ENCODE peak calls at places on chromosome 6, in four cellular contexts. O is HepG2, A is K562, Q is SK-N-SH. C is an unnamed sample.

GRCh38 chr6:491233-491632 is 99.7 kb downstream of the IRF4 start:
- DNase-seq in A (no peak), Q (no peak), O (no peak), C (no peak)

GRCh38 chr6:3929281-3929798 is 80.2 kb downstream of the FAM50B start:
- DNase-seq in Q (no peak), A (no peak), O (no peak), C (no peak)

GRCh38 chr6:111105578-111105977 is 18.3 kb downstream of the SLC16A10 start:
- DNase-seq in A (no peak), O (peak; percentile 97), Q (peak; percentile 27), C (no peak)

GRCh38 chr6:40171343-40171742 is 237.1 kb upstream of the MOCS1 start:
- DNase-seq in O (no peak), A (no peak), Q (no peak), C (no peak)

GRCh38 chr6:108888052-108888451 is 39.8 kb downstream of the ARMC2 start:
- DNase-seq in O (no peak), A (no peak), Q (no peak), C (no peak)

GRCh38 chr6:152309648-152310047 is 327.5 kb downstream of the SYNE1 start:
- DNase-seq in Q (no peak), O (no peak), A (no peak), C (no peak)

GRCh38 chr6:2632368-2632767 is 118.4 kb downstream of the MYLK4 start:
- DNase-seq in A (no peak), Q (no peak), O (no peak), C (no peak)

GRCh38 chr6:19554356-19555225 is 282.6 kb upstream of the ID4 start:
- DNase-seq in A (no peak), O (no peak), Q (no peak), C (no peak)

DNA sequence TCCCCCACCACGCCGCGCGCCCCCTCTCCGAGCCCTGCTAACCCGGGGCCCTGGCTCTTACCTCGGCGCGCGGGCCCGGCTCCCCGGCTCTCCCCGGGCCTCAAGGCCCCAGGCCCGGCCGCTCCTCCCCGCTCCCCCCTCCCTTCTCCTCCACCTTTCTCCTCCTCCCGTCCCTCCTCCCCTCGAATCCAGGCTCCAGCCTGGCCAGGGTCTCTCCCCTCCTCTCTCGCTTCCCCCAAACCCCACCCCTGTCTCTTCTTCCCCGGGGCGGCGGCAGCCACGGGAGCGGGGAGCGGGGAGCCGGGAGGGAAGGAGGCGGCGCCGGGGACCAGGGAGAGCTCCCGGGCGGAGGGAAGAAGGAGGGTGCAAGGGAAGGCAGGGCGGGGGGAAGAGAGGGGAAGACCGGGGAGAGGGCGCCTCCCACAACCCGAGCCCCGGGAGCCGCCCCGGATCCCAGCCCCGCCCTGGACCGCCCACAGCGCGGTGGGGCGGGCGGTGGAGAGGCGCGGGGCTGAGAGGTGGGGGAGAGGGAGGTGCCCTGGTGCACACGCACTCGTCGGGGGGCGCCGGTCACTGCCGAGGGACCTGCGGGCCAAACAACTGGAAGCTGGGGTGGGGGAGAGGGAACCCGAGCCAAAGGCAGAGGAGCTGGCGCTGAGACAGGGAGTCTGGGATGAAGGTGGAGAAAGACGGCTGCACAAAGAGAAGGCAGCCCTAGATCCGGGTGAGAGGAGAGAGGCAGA is at the start of gene GABBR1:
- DNase-seq in O (no peak), A (peak; percentile 99), Q (peak; percentile 99), C (peak; percentile 90)
- TF ChIP-seq FOXJ3 in O (no peak), A (no peak), Q (no peak), C (no peak)

DNA sequence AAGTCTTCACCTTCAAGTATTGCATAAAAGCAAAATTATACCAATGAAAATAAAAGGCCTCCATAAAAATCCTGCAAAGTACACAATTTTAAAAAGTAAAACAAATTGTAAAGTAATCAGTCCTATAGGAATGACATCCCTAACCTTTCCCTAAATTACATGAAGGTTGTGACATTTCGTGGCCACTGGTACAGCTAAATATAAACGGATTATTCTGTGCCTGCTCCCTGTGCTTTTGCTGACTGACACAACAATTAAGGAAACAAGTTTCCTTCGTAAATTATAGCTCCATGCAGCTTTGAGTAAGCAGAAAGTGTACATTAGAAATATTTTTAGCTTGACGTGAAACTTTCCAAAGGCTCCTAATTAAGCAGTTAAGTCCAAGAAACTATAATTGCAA is 222.8 kb downstream of the KCNQ5 start:
- DNase-seq in O (no peak), Q (no peak), A (no peak), C (no peak)
- TF ChIP-seq FOXJ3 in O (no peak), Q (no peak), A (no peak), C (no peak)

GRCh38 chr6:159884720-159885119 is 6.1 kb upstream of the MAS1 start:
- DNase-seq in A (no peak), O (no peak), Q (no peak), C (no peak)
- TF ChIP-seq FOXJ3 in A (no peak), O (no peak), Q (no peak), C (no peak)

DNA sequence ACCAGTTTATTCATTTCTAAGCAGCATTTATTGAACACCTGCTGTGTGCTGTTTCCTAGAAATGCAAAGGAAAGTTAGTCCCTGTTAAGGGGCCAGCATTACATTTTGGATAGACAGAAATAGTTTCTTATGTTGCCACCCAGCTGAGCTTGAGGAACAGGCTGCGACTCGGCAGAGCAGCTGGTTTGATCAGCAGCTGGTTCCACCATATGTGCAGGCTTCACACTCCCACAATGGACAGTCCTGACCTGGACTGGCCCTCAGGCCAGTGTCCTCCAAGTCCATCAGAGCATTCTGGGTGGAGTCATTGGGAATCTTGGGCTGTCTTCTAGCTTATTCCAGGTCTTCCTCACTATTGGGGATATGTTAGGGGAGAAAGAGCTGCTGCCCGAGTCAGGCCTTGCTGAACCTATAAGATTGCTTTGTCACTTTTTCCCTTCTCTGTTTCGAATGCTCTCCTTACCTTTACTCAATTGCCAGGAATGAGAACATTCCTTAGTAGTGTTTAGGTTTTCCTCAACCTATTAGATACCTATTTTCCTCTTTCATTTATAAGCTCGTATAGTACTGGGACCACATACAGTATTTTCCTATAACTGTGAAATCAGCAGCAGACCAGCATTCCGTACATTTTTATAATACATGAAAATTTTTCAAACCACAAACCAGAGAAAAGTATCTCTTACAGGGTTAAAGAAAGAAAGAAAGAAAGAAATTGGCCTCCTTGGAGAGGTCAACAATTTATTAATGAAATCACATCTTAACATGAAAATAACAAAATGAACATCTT is 203.0 kb downstream of the FARS2 start:
- DNase-seq in O (no peak), Q (no peak), A (no peak), C (no peak)
- TF ChIP-seq FOXJ3 in O (no peak), Q (no peak), A (no peak), C (no peak)

GRCh38 chr6:105077592-105078463 is 102.0 kb downstream of the POPDC3 start:
- DNase-seq in O (peak; percentile 51), Q (peak; percentile 31), A (peak; percentile 23), C (no peak)
- TF ChIP-seq FOXJ3 in O (no peak), Q (no peak), A (no peak), C (no peak)

GRCh38 chr6:22899446-22899845 is 330.1 kb downstream of the HDGFL1 start:
- DNase-seq in Q (no peak), O (no peak), A (no peak), C (no peak)
- TF ChIP-seq FOXJ3 in Q (no peak), O (no peak), A (no peak), C (no peak)

DNA sequence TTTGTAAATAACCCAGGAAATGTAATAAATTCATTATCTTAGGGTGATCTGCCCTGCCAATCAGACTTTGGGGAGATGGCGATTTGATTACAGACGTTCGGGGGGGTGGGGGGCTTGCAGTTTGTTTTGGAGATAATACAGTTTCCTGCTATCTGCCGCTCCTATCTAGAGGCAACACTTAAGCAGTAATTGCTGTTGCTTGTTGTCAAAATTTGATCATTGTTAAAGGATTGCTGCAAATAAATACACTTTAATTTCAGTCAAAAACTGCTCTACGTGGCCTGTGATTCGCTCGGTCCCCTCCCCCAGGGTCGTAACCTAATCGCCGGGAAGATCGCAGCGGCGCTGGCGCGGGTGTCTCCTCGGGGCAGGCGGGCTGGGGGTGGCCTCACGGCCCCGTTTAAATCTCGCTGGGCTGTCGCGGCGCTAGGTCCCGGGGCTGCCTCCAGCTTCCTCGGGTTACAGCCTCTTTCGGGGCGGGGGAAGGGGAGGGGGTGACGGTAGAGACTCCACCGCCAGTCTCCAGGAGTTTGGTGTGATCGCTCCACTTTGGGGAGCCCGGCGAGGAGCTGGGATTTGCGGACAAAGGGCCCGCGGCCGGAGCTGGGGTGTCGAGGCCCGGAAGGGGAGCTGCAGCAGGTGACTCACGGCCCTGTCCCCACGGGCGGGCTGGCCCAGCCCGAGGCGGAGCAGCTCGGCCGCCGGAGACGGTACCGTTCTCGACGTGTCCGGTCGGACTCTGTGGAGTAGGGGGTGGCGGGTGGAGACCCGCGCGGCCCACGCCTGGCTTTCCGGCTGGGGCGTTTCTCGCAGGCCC is 4.1 kb downstream of the FOXC1 start:
- DNase-seq in A (no peak), O (no peak), Q (peak; percentile 89), C (peak; percentile 80)
- TF ChIP-seq FOXJ3 in A (no peak), O (no peak), Q (no peak), C (no peak)

GRCh38 chr6:30687659-30688431 is 1.4 kb upstream of the PPP1R18 start:
- DNase-seq in Q (peak; percentile 47), A (peak; percentile 46), O (no peak), C (peak; percentile 46)

GRCh38 chr6:30685157-30685976 is 1.1 kb downstream of the PPP1R18 start:
- DNase-seq in O (no peak), Q (no peak), A (no peak), C (no peak)

GRCh38 chr6:30685977-30686907 is at the start of gene PPP1R18:
- DNase-seq in A (peak; percentile 79), O (no peak), Q (peak; percentile 84), C (peak; percentile 59)

GRCh38 chr6:30688569-30688968 is 2.1 kb upstream of the PPP1R18 start:
- DNase-seq in A (no peak), Q (no peak), O (no peak), C (no peak)

DNA sequence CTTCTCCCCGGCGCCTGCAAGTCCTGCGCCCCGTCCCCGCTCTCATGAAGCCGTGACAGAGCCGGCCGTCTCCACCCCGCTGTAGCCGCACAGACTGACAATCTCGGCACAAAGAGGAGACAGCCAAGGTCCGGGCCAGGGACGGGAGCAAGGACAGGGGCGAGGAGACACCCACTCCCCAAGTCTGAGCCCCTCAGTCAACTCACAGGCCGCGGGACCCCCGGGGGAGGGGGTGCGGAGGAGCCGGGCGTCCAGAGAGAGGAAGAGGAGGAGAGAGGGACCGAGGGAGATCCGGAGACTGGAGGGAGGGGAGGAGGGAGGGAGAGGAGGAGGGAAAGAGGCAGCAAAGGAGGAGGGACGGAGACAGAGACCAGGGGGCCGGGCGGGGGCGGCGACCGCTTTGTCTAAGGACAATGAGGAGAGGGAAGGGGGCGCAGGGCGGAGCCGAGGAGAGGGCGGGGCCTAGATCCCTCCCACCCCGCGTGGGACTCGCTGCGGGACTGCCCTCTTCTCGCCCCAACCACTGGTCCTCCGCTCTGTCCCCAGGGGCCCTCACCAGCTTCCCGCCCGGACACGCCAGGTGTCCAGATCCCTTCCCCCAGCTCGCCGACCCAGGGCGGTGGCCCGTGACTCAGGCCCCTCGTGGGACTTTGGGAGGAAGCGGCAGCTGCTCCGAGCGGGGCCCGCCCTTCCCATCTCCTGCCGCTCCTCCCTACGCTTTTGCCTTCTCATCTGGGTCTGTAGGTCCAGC is 638 bp upstream of the PPP1R18 start:
- DNase-seq in A (peak; percentile 92), O (peak; percentile 49), Q (peak; percentile 93), C (peak; percentile 92)
- TF ChIP-seq FOXJ3 in A (no peak), O (no peak), Q (no peak), C (no peak)

GRCh38 chr6:82568290-82568993 is 204.8 kb downstream of the TPBG start:
- DNase-seq in A (no peak), O (no peak), Q (no peak), C (no peak)
- TF ChIP-seq FOXJ3 in A (no peak), O (no peak), Q (no peak), C (no peak)

DNA sequence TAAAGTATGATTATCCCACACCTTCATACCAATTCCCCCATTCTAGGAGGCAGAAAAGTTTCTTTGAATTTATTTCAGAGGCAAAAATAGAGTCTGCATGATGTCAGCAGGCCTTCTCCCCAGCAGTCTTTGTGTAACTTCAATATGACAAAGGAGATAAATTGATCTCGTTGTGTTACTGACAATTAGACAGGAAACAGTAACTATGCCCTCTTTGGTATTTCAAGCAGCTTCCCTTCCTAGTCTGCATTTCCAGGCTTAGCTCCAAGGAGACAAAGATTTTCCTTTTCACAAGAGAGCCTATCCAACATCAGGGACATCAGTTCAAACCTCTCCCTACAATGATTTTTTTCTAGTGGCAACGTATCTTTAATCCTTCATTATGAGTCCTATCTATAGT is 245.9 kb upstream of the HSF2 start:
- DNase-seq in O (no peak), Q (no peak), A (no peak), C (no peak)
- TF ChIP-seq FOXJ3 in O (no peak), Q (no peak), A (no peak), C (no peak)

C was measured in WTC11.